ENCODE peak calls at places on chromosomes 6 and 20, in nine cellular contexts. E, V, Z, I, K, D, P, B and T are unnamed samples.

GRCh38 chr6:26157150-26157837 is 70.1 kb downstream of the HFE start:
- DNase-seq in K (peak), B (no peak), Z (peak), I (peak), P (no peak), D (peak), V (peak), E (peak), T (peak)

GRCh38 chr20:12287575-12287974 is 369.9 kb downstream of the BTBD3 start:
- DNase-seq in K (no peak), P (no peak), D (no peak), B (peak), V (no peak), Z (no peak), I (no peak), E (no peak), T (no peak)

GRCh38 chr6:4281341-4282293 is 146.2 kb upstream of the ECI2 start:
- DNase-seq in E (no peak), Z (peak), K (peak), P (peak), D (peak), I (peak), B (peak), V (peak), T (peak)

GRCh38 chr6:139349464-139350020 is 24.9 kb downstream of the CITED2 start:
- DNase-seq in Z (no peak), I (no peak), B (peak), D (no peak), E (no peak), P (no peak), V (no peak), K (no peak), T (no peak)

GRCh38 chr6:13811627-13812358 is 2.6 kb downstream of the MCUR1 start:
- DNase-seq in K (no peak), V (no peak), D (no peak), Z (peak), I (no peak), B (no peak), E (peak), P (no peak), T (peak)

GRCh38 chr6:83055366-83055964 is 10.2 kb downstream of the UBE3D start:
- DNase-seq in E (peak), K (no peak), B (peak), I (no peak), P (no peak), Z (peak), D (no peak), V (peak), T (peak)

GRCh38 chr20:23889775-23890187 is 10.2 kb upstream of the CST5 start:
- DNase-seq in E (no peak), I (no peak), V (peak), K (no peak), D (no peak), Z (peak), B (peak), P (no peak), T (peak)

GRCh38 chr6:2196079-2196679 is 49.2 kb downstream of the GMDS start:
- DNase-seq in D (no peak), P (peak), B (peak), K (no peak), E (no peak), I (no peak), Z (no peak), V (no peak), T (peak)

GRCh38 chr20:23215596-23215995 is 129.5 kb upstream of the CD93 start:
- DNase-seq in E (no peak), K (no peak), P (no peak), B (no peak), D (no peak), Z (no peak), V (no peak), I (no peak), T (no peak)

GRCh38 chr20:10990625-10991382 is 317.0 kb upstream of the JAG1 start:
- DNase-seq in I (no peak), K (no peak), D (no peak), E (no peak), V (no peak), B (no peak), Z (no peak), P (no peak), T (no peak)

GRCh38 chr6:25404693-25405169 is 125.6 kb downstream of the CARMIL1 start:
- DNase-seq in B (no peak), Z (no peak), V (peak), D (no peak), E (no peak), I (no peak), P (peak), K (no peak), T (no peak)

GRCh38 chr6:85865665-85866372 is 223.1 kb upstream of the SYNCRIP start:
- DNase-seq in V (no peak), K (no peak), Z (no peak), D (no peak), P (no peak), B (peak), E (no peak), I (no peak), T (peak)

GRCh38 chr6:89311530-89311852 is 3.6 kb downstream of the GABRR2 start:
- DNase-seq in Z (no peak), D (no peak), P (no peak), I (no peak), E (no peak), V (no peak), K (no peak), B (no peak), T (no peak)

GRCh38 chr6:130183271-130184222 is 39.2 kb downstream of the SAMD3 start:
- DNase-seq in B (no peak), P (no peak), E (no peak), I (no peak), V (no peak), K (no peak), Z (no peak), D (no peak), T (peak)

GRCh38 chr6:116102856-116103255 is 2.2 kb downstream of the NT5DC1 start:
- DNase-seq in P (no peak), E (no peak), B (no peak), K (no peak), D (no peak), Z (no peak), V (no peak), I (no peak), T (no peak)

GRCh38 chr6:166830185-166830890 is 126.0 kb downstream of the RNASET2 start:
- DNase-seq in B (no peak), E (no peak), D (no peak), Z (no peak), K (no peak), P (peak), V (no peak), I (no peak), T (no peak)

GRCh38 chr6:6559994-6560393 is 28.5 kb upstream of the LY86 start:
- DNase-seq in D (no peak), I (no peak), B (no peak), P (no peak), V (no peak), K (no peak), Z (no peak), E (no peak), T (no peak)

GRCh38 chr6:165646484-165646883 is 16.6 kb downstream of the PDE10A start:
- DNase-seq in E (no peak), B (no peak), V (no peak), K (no peak), I (no peak), D (no peak), Z (no peak), P (no peak), T (no peak)

GRCh38 chr6:107786179-107786578 is 37.9 kb downstream of the SCML4 start:
- DNase-seq in K (no peak), Z (no peak), D (no peak), B (no peak), E (no peak), V (no peak), P (no peak), I (no peak), T (no peak)

GRCh38 chr6:26743157-26743821 is 83.7 kb upstream of the ZNF322 start:
- DNase-seq in K (peak), I (no peak), D (no peak), Z (no peak), P (no peak), V (no peak), B (no peak), E (no peak), T (no peak)

GRCh38 chr20:10777713-10778112 is 103.9 kb upstream of the JAG1 start:
- DNase-seq in K (no peak), I (no peak), B (no peak), P (no peak), D (no peak), V (no peak), Z (no peak), E (no peak), T (peak)

GRCh38 chr6:99425647-99426453 is 742 bp upstream of the PNISR start:
- DNase-seq in I (peak), V (peak), E (peak), Z (peak), P (no peak), K (no peak), B (peak), D (peak), T (peak)

GRCh38 chr6:124872361-124873065 is 89.7 kb upstream of the RNF217 start:
- DNase-seq in I (no peak), D (no peak), K (no peak), P (peak), Z (no peak), B (no peak), E (no peak), V (no peak), T (no peak)

GRCh38 chr20:38633577-38634093 is 32.0 kb downstream of the ARHGAP40 start:
- DNase-seq in P (no peak), Z (peak), K (no peak), I (peak), V (peak), E (no peak), D (peak), B (peak), T (peak)

GRCh38 chr6:69974193-69974592 is 107.8 kb downstream of the COL19A1 start:
- DNase-seq in D (no peak), K (no peak), P (no peak), B (no peak), V (no peak), E (no peak), I (peak), Z (no peak), T (peak)

GRCh38 chr6:57268294-57268640 is 46.2 kb upstream of the RAB23 start:
- DNase-seq in Z (no peak), P (no peak), I (no peak), K (no peak), B (no peak), V (no peak), E (no peak), D (no peak), T (no peak)

GRCh38 chr6:25715794-25716193 is 38.7 kb upstream of the SLC17A4 start:
- DNase-seq in E (no peak), I (no peak), P (no peak), D (no peak), V (no peak), Z (no peak), K (no peak), B (no peak), T (no peak)

GRCh38 chr20:57249073-57249472 is 17.4 kb downstream of the BMP7 start:
- DNase-seq in Z (no peak), P (no peak), B (no peak), V (no peak), E (no peak), K (no peak), I (no peak), D (no peak), T (peak)

GRCh38 chr20:2701671-2702081 is 9.1 kb downstream of the EBF4 start:
- DNase-seq in V (no peak), B (no peak), K (no peak), Z (peak), I (no peak), P (no peak), E (no peak), D (no peak), T (no peak)

GRCh38 chr6:132085731-132086130 is 134.6 kb upstream of the CCN2 start:
- DNase-seq in P (no peak), E (no peak), I (no peak), B (no peak), D (no peak), Z (no peak), K (no peak), V (no peak), T (no peak)

GRCh38 chr6:79544299-79544927 is 7.2 kb upstream of the LCA5 start:
- DNase-seq in B (no peak), D (no peak), Z (no peak), I (no peak), K (no peak), V (no peak), E (no peak), P (peak), T (no peak)

GRCh38 chr6:12280458-12280857 is 9.7 kb upstream of the EDN1 start:
- DNase-seq in V (no peak), P (no peak), E (no peak), I (no peak), D (no peak), B (no peak), Z (no peak), K (no peak), T (no peak)

GRCh38 chr6:136582702-136583471 is 32.7 kb upstream of the MAP7 start:
- DNase-seq in E (no peak), P (no peak), V (no peak), K (no peak), I (no peak), D (no peak), B (no peak), Z (no peak), T (no peak)

GRCh38 chr20:31490752-31491151 is 15.7 kb downstream of the REM1 start:
- DNase-seq in D (no peak), K (no peak), Z (no peak), V (no peak), B (no peak), P (no peak), E (no peak), I (no peak), T (no peak)

GRCh38 chr6:148830614-148831013 is 83.8 kb downstream of the UST start:
- DNase-seq in D (no peak), Z (no peak), I (no peak), B (no peak), V (no peak), K (no peak), E (no peak), P (no peak), T (no peak)

GRCh38 chr20:4192378-4193048 is 177.2 kb upstream of the RNF24 start:
- DNase-seq in I (no peak), K (no peak), P (no peak), Z (no peak), E (no peak), D (peak), B (no peak), V (no peak), T (no peak)

GRCh38 chr20:38889792-38890496 is 36.3 kb upstream of the FAM83D start:
- DNase-seq in B (no peak), D (peak), Z (no peak), P (no peak), I (no peak), E (no peak), K (no peak), V (no peak), T (no peak)

GRCh38 chr6:88536056-88536455 is 369.9 kb upstream of the CNR1 start:
- DNase-seq in I (no peak), Z (peak), E (no peak), P (no peak), K (no peak), V (no peak), B (no peak), D (no peak), T (no peak)

GRCh38 chr20:63664861-63665594 is 6.9 kb downstream of the RTEL1 start:
- DNase-seq in I (no peak), V (no peak), P (no peak), K (peak), B (no peak), D (no peak), E (peak), Z (peak), T (no peak)

GRCh38 chr6:38673397-38674165 is 29.4 kb downstream of the GLO1 start:
- DNase-seq in V (no peak), I (no peak), B (no peak), Z (no peak), K (no peak), P (peak), D (no peak), E (no peak), T (no peak)
- TF ChIP-seq CTCF in V (no peak), I (no peak), B (no peak), Z (no peak), K (no peak), P (no peak), D (no peak), E (no peak), T (no peak)

DNA sequence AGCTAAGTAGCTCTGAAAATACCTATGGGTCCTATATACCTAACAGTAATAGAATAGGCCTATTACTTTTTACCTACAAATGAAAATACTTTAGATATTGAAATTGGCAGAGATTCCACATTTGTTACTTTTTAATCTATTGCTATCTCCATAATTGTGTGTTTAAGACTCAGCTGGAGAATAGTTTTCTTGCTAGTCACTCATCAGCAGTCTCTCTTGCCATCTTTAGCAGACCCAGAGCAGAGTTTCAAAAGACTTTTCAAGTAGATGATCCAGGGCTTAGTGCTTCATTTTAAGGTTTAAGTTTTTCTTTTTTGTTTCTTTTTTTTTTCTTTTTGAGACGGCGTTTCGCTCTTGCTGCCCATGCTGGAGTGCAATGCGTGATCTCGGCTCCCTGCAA is 12.9 kb downstream of the ANKS1A start:
- DNase-seq in B (no peak), E (no peak), Z (no peak), P (no peak), I (no peak), V (no peak), D (no peak), K (no peak), T (no peak)
- H3K27ac ChIP-seq in B (no peak), E (no peak), Z (no peak), P (no peak), I (no peak), V (no peak), D (no peak), K (no peak), T (no peak)

DNA sequence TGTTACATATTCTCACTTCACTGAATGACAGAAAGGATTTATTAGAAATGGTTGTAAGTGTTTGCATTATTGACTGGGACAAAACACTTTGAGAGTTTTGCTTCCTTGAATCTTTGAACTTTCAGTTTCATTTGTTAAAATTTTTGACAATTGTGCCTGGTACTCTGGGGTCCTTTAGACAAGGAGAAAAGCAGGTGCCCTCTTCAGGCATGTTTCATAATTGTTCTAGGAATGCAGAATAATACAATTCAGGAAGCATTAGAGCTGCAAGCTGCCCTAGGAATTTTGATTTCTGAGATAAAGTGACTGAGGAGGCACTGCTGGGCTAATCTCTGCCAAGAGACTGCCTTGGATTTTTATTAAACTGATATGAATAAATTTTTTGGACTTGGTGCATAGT is 49.7 kb downstream of the TOP1 start:
- DNase-seq in B (peak), V (no peak), P (peak), I (no peak), D (no peak), K (no peak), Z (no peak), E (no peak), T (peak)
- TF ChIP-seq POLR2A in B (no peak), V (no peak), P (no peak), I (no peak), D (no peak), K (no peak), Z (no peak), E (no peak), T (no peak)

GRCh38 chr6:76867182-76867581 is 596.1 kb downstream of the HTR1B start:
- DNase-seq in V (no peak), P (no peak), Z (no peak), D (no peak), K (no peak), E (no peak), I (no peak), B (no peak), T (no peak)
- TF ChIP-seq CTCF in V (no peak), P (no peak), Z (no peak), D (no peak), K (no peak), E (no peak), I (no peak), B (no peak), T (no peak)

GRCh38 chr20:32706486-32706885 is 32.7 kb upstream of the C20orf203 start:
- DNase-seq in Z (no peak), I (no peak), P (no peak), D (no peak), V (no peak), E (no peak), B (no peak), K (no peak), T (no peak)
- H3K27ac ChIP-seq in Z (no peak), I (no peak), P (no peak), D (no peak), V (no peak), E (no peak), B (no peak), K (no peak), T (no peak)

DNA sequence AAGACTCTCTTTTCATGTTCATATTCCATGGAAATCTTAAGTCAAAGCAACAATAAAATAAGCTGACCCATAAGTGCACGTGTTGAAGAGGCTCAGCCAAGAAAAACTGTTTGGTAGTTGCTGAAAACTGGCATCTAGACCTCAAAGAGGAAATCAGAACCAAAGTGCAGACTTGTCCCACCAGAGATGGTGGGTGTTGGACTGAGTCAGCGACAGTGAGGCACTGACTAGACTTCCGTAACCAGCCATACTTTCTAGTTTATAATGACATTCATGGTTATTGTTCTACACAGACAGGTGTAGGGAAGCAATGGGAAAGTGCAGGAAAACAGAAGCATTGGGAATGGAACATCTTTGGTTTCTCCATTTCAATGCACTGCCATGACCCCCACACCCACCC is 175.7 kb upstream of the AGPAT4 start:
- DNase-seq in E (no peak), K (no peak), P (no peak), B (no peak), D (no peak), V (no peak), I (no peak), Z (no peak), T (no peak)
- TF ChIP-seq POLR2A in E (no peak), K (no peak), P (no peak), B (no peak), D (no peak), V (no peak), I (no peak), Z (no peak), T (no peak)